ENCODE peak calls at places on chromosomes 5 and 9, in seven cellular contexts. M is HCT116, Z is H1, N is K562, J is SK-N-SH, Q is HepG2, I is GM12878. F is an unnamed sample.

GRCh38 chr9:87884578-87885459 is 2.1 kb downstream of the SPATA31E1 start:
- DNase-seq in M (no peak), Z (no peak), N (no peak), J (no peak), Q (no peak), I (no peak), F (no peak)

GRCh38 chr9:34633851-34634550 is 3.6 kb downstream of the SIGMAR1 start:
- DNase-seq in M (no peak), Z (no peak), N (peak), J (peak), Q (peak), I (no peak), F (peak)

GRCh38 chr5:150560401-150561191 is 52.7 kb downstream of the NDST1 start:
- DNase-seq in M (peak), Z (peak), N (peak), J (peak), Q (peak), I (peak), F (peak)

GRCh38 chr5:76000586-76000985 is 82.6 kb upstream of the SV2C start:
- DNase-seq in M (no peak), Z (no peak), N (no peak), J (no peak), Q (no peak), I (no peak), F (no peak)

GRCh38 chr9:123450096-123450495 is 94.1 kb downstream of the CRB2 start:
- DNase-seq in M (no peak), Z (no peak), N (no peak), J (no peak), Q (no peak), I (no peak), F (no peak)

GRCh38 chr5:149063901-149064478 is 1.1 kb upstream of the SH3TC2 start:
- DNase-seq in M (no peak), Z (no peak), N (no peak), J (no peak), Q (peak), I (no peak), F (no peak)

GRCh38 chr5:2659071-2659470 is 92.4 kb downstream of the IRX2 start:
- DNase-seq in M (no peak), Z (no peak), N (no peak), J (no peak), Q (no peak), I (no peak), F (no peak)

GRCh38 chr5:173777669-173778068 is 110.5 kb upstream of the CPEB4 start:
- DNase-seq in M (no peak), Z (no peak), N (no peak), J (no peak), Q (no peak), I (no peak), F (no peak)

GRCh38 chr5:74199005-74199404 is 441.5 kb downstream of the ENC1 start:
- DNase-seq in M (no peak), Z (no peak), N (no peak), J (no peak), Q (no peak), I (no peak), F (no peak)

GRCh38 chr5:146967646-146968045 is 89.1 kb upstream of the PPP2R2B start:
- DNase-seq in M (no peak), Z (no peak), N (no peak), J (no peak), Q (no peak), I (no peak), F (no peak)

GRCh38 chr5:94855543-94855942 is 237.1 kb downstream of the SLF1 start:
- DNase-seq in M (no peak), Z (no peak), N (no peak), J (no peak), Q (no peak), I (no peak), F (no peak)

GRCh38 chr5:77915346-77915745 is 139.2 kb upstream of the TBCA start:
- DNase-seq in M (no peak), Z (no peak), N (no peak), J (no peak), Q (no peak), I (no peak), F (no peak)

GRCh38 chr5:41363343-41363986 is 146.9 kb downstream of the PLCXD3 start:
- DNase-seq in M (no peak), Z (no peak), N (no peak), J (no peak), Q (no peak), I (no peak), F (no peak)

GRCh38 chr5:54663876-54664275 is 146.3 kb downstream of the SNX18 start:
- DNase-seq in M (no peak), Z (no peak), N (no peak), J (no peak), Q (no peak), I (no peak), F (no peak)

GRCh38 chr9:1100945-1101344 is 50.8 kb downstream of the DMRT2 start:
- DNase-seq in M (no peak), Z (peak), N (no peak), J (peak), Q (peak), I (no peak), F (peak)

GRCh38 chr9:89923961-89924504 is 319.2 kb downstream of the GADD45G start:
- DNase-seq in M (no peak), Z (no peak), N (peak), J (no peak), Q (peak), I (no peak), F (no peak)

GRCh38 chr5:152503206-152503605 is 98.1 kb upstream of the NMUR2 start:
- DNase-seq in M (no peak), Z (no peak), N (no peak), J (no peak), Q (no peak), I (no peak), F (no peak)

GRCh38 chr9:101235105-101235866 is 149.5 kb downstream of the BAAT start:
- DNase-seq in M (peak), Z (no peak), N (no peak), J (peak), Q (peak), I (no peak), F (peak)

GRCh38 chr5:6235726-6236125 is 142.6 kb downstream of the MED10 start:
- DNase-seq in M (no peak), Z (no peak), N (no peak), J (no peak), Q (no peak), I (no peak), F (no peak)

GRCh38 chr9:99112750-99113417 is 8.0 kb downstream of the TGFBR1 start:
- DNase-seq in M (no peak), Z (no peak), N (no peak), J (no peak), Q (no peak), I (no peak), F (no peak)

GRCh38 chr5:134545070-134545868 is 19.8 kb downstream of the JADE2 start:
- DNase-seq in M (no peak), Z (no peak), N (no peak), J (no peak), Q (no peak), I (no peak), F (no peak)

GRCh38 chr5:2895196-2895595 is 143.7 kb upstream of the IRX2 start:
- DNase-seq in M (no peak), Z (no peak), N (no peak), J (no peak), Q (no peak), I (no peak), F (no peak)

GRCh38 chr5:171615201-171616001 is 170.2 kb upstream of the SMIM23 start:
- DNase-seq in M (no peak), Z (no peak), N (no peak), J (peak), Q (no peak), I (no peak), F (peak)

GRCh38 chr5:78647838-78648358 is 674 bp downstream of the LHFPL2 start:
- DNase-seq in M (no peak), Z (no peak), N (no peak), J (no peak), Q (no peak), I (no peak), F (peak)

GRCh38 chr5:29993286-29993685 is 1200.2 kb upstream of the CDH6 start:
- DNase-seq in M (no peak), Z (no peak), N (peak), J (no peak), Q (no peak), I (no peak), F (no peak)

GRCh38 chr5:180121799-180122198 is 50.2 kb upstream of the RNF130 start:
- DNase-seq in M (no peak), Z (no peak), N (no peak), J (no peak), Q (no peak), I (no peak), F (no peak)

GRCh38 chr5:172455511-172456061 is 1.3 kb upstream of the SH3PXD2B start:
- DNase-seq in M (no peak), Z (no peak), N (no peak), J (no peak), Q (no peak), I (no peak), F (no peak)

GRCh38 chr9:124349267-124349666 is 66.0 kb downstream of the PSMB7 start:
- DNase-seq in M (no peak), Z (no peak), N (no peak), J (no peak), Q (no peak), I (no peak), F (no peak)

GRCh38 chr9:75907329-75907728 is 16.9 kb downstream of the PCSK5 start:
- DNase-seq in M (no peak), Z (no peak), N (no peak), J (no peak), Q (peak), I (no peak), F (no peak)

GRCh38 chr5:148474025-148474511 is 90.3 kb downstream of the FBXO38 start:
- DNase-seq in M (no peak), Z (no peak), N (peak), J (no peak), Q (no peak), I (no peak), F (no peak)

GRCh38 chr5:1830571-1831228 is 29.5 kb downstream of the NDUFS6 start:
- DNase-seq in M (no peak), Z (no peak), N (no peak), J (no peak), Q (no peak), I (no peak), F (no peak)

GRCh38 chr5:37685816-37686215 is 154.0 kb downstream of the GDNF start:
- DNase-seq in M (no peak), Z (no peak), N (no peak), J (no peak), Q (no peak), I (no peak), F (no peak)

GRCh38 chr9:135512241-135512603 is 9.0 kb upstream of the LCN1 start:
- DNase-seq in M (no peak), Z (no peak), N (no peak), J (no peak), Q (no peak), I (no peak), F (no peak)

GRCh38 chr9:121975801-121976277 is 117.3 kb downstream of the TTLL11 start:
- DNase-seq in M (peak), Z (no peak), N (no peak), J (no peak), Q (peak), I (no peak), F (no peak)

GRCh38 chr9:1366300-1366699 is 316.1 kb downstream of the DMRT2 start:
- DNase-seq in M (no peak), Z (no peak), N (no peak), J (no peak), Q (no peak), I (no peak), F (no peak)

DNA sequence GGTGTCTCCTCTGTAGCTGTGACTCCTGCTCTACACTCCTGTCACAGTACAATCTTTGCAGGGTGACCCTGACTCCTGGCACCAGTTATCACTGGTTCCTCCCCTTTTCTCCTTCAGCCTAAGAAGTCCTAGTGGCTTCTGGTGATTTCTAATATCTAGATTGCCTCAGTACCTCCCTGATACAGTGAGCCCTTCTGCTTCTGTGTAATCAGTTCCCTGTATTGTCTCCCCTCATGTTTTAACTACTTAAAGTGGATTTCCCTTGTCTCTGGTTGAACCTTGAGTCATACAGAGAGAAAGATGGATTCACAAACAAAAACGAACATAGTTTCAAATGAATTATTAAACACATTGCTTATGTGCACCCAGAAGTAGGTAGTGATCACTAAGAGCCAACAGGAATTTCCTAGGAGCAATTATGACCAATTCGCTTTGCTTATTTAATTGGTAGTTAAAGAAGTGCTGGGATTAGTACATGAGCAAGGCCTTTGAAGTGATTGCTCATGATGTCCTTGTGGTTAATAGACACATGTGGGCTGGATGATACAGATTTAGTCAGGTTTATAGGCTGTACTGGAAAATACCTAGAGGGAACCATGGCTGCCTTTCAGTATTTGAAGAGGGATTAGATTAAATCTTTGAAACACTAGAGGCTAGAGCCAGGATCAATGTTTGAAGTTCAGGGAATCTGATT is 145.7 kb upstream of the MEF2C start:
- DNase-seq in M (peak), Z (no peak), N (no peak), J (no peak), Q (no peak), I (no peak), F (peak)
- TF ChIP-seq JUND in M (peak), Z (no peak), N (no peak), J (no peak), Q (no peak), I (no peak), F (peak)

GRCh38 chr9:96554801-96555566 is 64.7 kb downstream of the CDC14B start:
- DNase-seq in M (no peak), Z (no peak), N (no peak), J (no peak), Q (no peak), I (no peak), F (no peak)

GRCh38 chr9:96554326-96554725 is 65.3 kb downstream of the CDC14B start:
- DNase-seq in M (no peak), Z (no peak), N (no peak), J (no peak), Q (no peak), I (no peak), F (no peak)

GRCh38 chr9:96557921-96558320 is 61.7 kb downstream of the CDC14B start:
- DNase-seq in M (no peak), Z (no peak), N (no peak), J (no peak), Q (no peak), I (no peak), F (no peak)

GRCh38 chr9:96556701-96557461 is 62.8 kb downstream of the CDC14B start:
- DNase-seq in M (no peak), Z (no peak), N (no peak), J (no peak), Q (no peak), I (no peak), F (no peak)

DNA sequence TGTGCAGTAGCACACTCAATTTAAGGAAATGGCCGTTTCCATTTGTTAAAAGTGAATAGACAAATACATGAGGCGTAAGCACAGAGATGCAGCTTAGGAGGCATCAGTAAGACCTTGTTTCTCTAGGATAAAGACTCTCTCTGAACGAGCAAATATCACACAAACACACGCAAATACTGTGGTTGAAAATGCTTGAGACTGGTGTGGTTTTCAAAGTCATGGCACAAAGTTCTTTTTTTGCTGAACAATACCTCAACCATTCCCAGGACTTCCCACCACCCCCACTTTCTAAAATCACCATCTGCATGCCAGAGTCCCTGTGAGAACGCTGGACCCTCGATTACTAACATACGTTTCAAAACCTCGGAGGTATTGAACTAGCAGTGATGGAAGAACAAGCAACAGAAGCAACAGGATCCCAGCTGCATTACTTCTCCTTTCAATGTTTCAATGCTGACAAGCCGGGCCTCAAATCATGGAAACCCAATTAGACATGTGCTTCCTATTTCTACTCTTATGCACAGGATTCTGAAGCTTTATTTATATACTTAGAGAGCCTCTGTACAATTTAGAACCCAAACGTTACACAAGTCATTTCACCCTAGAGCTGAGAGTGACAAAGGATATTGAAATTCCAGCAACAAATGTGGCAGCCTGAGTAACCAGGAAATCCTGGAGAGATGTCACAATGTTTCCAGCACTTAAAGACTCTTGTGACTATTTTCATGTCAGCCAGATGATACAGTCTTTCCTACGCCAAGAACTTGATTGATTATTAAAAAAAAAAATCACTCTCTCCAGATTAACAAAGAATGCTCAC is 63.9 kb downstream of the CDC14B start:
- DNase-seq in M (no peak), Z (no peak), N (no peak), J (no peak), Q (no peak), I (no peak), F (no peak)
- TF ChIP-seq JUND in M (no peak), Z (no peak), N (no peak), J (no peak), Q (no peak), I (no peak), F (no peak)

DNA sequence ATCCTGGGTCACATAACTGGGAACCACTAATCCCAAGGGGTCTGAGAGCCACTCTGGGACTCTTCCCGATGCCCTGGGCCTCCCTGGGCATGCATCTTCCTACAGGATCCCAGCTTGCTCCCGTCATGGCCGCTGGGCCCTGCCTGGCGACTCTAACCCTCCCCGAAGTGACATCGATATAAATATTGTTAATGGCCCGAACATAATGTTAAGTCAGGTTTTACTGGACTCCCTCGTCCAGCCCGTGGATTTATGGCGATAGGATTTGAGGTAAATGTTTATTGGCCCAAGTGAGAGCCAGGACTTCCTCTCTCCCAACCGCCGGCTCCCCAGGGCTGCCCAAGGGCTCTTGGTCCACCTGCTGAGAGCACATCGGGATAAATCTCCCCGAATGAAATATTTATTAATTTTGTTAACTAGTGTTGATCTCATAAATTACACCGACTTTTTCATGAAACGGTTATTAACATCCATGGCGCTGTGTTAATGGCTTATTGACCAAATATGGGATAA is 246.3 kb downstream of the PBX3 start:
- DNase-seq in M (no peak), Z (no peak), N (no peak), J (peak), Q (no peak), I (no peak), F (no peak)
- TF ChIP-seq JUND in M (no peak), Z (no peak), N (no peak), J (no peak), Q (no peak), I (no peak), F (no peak)

GRCh38 chr5:57566914-57567313 is 84.3 kb upstream of the ACTBL2 start:
- DNase-seq in M (no peak), Z (no peak), N (no peak), J (no peak), Q (no peak), I (no peak), F (no peak)
- TF ChIP-seq JUND in M (no peak), Z (no peak), N (no peak), J (no peak), Q (no peak), I (no peak), F (no peak)

DNA sequence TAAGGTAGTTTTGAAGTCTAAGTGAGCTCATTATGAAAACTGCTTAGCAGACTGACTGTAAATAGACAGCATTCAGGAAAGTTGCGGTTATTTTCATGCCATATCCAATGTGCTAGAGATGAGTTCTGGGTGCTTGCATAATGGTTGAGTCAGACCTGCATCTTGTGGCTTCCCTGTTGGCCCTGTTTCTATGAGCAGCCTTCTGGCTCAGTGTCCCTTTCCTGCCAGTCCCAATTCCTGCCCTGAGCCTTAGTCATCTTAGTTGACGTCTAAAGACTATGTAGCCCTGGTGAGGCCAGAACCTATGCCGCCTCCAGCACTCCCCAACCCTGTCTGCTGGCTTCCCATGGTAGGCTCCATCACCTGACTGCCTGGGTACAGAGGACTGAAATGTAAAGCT is 76.3 kb upstream of the TNFSF8 start:
- DNase-seq in M (no peak), Z (no peak), N (no peak), J (no peak), Q (no peak), I (no peak), F (no peak)
- TF ChIP-seq JUND in M (no peak), Z (no peak), N (no peak), J (no peak), Q (no peak), I (no peak), F (no peak)

GRCh38 chr9:137404971-137405584 is 17.9 kb downstream of the EXD3 start:
- DNase-seq in M (no peak), Z (no peak), N (no peak), J (no peak), Q (no peak), I (no peak), F (no peak)
- TF ChIP-seq JUND in M (no peak), Z (no peak), N (no peak), J (no peak), Q (no peak), I (no peak), F (no peak)